ENCODE peak calls at places on chromosomes 2 and 18, in six cellular contexts. Q is mesenchymal stem cell, O is IMR-90, N is neuronal stem cell, J is trophoblast cell, G is H1. C is an unnamed sample.

GRCh38 chr18:28045176-28045810 is 131.6 kb downstream of the CDH2 start:
- DNase-seq in J (no peak), N (no peak), G (no peak), O (peak), Q (peak), C (no peak)

GRCh38 chr2:112869258-112869842 is 32.8 kb upstream of the IL1B start:
- DNase-seq in O (peak), Q (peak), G (no peak), N (no peak), J (no peak), C (no peak)

GRCh38 chr2:103219398-103219797 is 457.6 kb downstream of the TMEM182 start:
- DNase-seq in N (no peak), O (no peak), J (no peak), Q (no peak), G (no peak), C (no peak)

GRCh38 chr18:74766233-74766632 is 168.6 kb downstream of the ZNF407 start:
- DNase-seq in Q (no peak), G (no peak), O (no peak), J (no peak), N (no peak), C (no peak)

GRCh38 chr18:70368903-70369302 is 80.1 kb downstream of the SOCS6 start:
- DNase-seq in J (no peak), G (no peak), N (no peak), O (no peak), Q (no peak), C (no peak)

GRCh38 chr2:121710470-121711170 is 26.1 kb downstream of the NIFK start:
- DNase-seq in N (no peak), O (no peak), G (no peak), J (no peak), Q (no peak), C (no peak)

GRCh38 chr2:233480490-233481202 is 85.9 kb downstream of the USP40 start:
- DNase-seq in G (no peak), J (no peak), N (no peak), O (no peak), Q (no peak), C (no peak)

GRCh38 chr2:159009940-159010339 is 41.5 kb downstream of the TANC1 start:
- DNase-seq in Q (no peak), N (no peak), G (no peak), O (peak), J (no peak), C (no peak)

GRCh38 chr2:98376996-98377395 is 30.7 kb downstream of the CNGA3 start:
- DNase-seq in G (no peak), Q (no peak), J (no peak), O (no peak), N (no peak), C (no peak)

GRCh38 chr18:59269563-59270214 is 3.6 kb downstream of the RAX start:
- DNase-seq in O (no peak), G (no peak), N (no peak), Q (no peak), J (no peak), C (no peak)

GRCh38 chr2:10688921-10689807 is 611 bp downstream of the NOL10 start:
- DNase-seq in G (no peak), J (no peak), O (no peak), Q (no peak), N (peak), C (no peak)

GRCh38 chr18:9132628-9133027 is 4.0 kb upstream of the ANKRD12 start:
- DNase-seq in N (no peak), G (no peak), Q (no peak), O (no peak), J (no peak), C (no peak)

GRCh38 chr2:66574701-66575624 is 140.0 kb downstream of the MEIS1 start:
- DNase-seq in O (peak), J (peak), G (no peak), N (peak), Q (peak), C (peak)

GRCh38 chr18:26440644-26441043 is 107.7 kb downstream of the KCTD1 start:
- DNase-seq in J (no peak), G (no peak), Q (no peak), O (no peak), N (no peak), C (no peak)

GRCh38 chr2:1162768-1163584 is 212.3 kb downstream of the SNTG2 start:
- DNase-seq in Q (no peak), J (no peak), O (no peak), N (no peak), G (no peak), C (no peak)

GRCh38 chr2:3611136-3611535 is 16.2 kb downstream of the COLEC11 start:
- DNase-seq in Q (no peak), J (no peak), O (no peak), G (no peak), N (no peak), C (no peak)

GRCh38 chr2:216292886-216293291 is 79.4 kb downstream of the MARCHF4 start:
- DNase-seq in G (no peak), J (no peak), Q (no peak), N (no peak), O (no peak), C (no peak)

GRCh38 chr2:178761759-178762371 is 45.4 kb downstream of the TTN start:
- DNase-seq in J (peak), G (peak), O (peak), Q (peak), N (peak), C (no peak)

GRCh38 chr2:170025223-170025622 is 152.7 kb upstream of the MYO3B start:
- DNase-seq in J (no peak), Q (no peak), N (no peak), O (no peak), G (no peak), C (no peak)

GRCh38 chr2:154707994-154708393 is 9.5 kb downstream of the KCNJ3 start:
- DNase-seq in G (no peak), N (no peak), O (no peak), Q (no peak), J (no peak), C (no peak)

GRCh38 chr18:4260107-4260506 is 195.0 kb downstream of the DLGAP1 start:
- DNase-seq in G (no peak), N (no peak), O (no peak), Q (no peak), J (no peak), C (no peak)

GRCh38 chr2:113888641-113889470 is 1.0 kb upstream of the ACTR3 start:
- DNase-seq in N (no peak), O (no peak), G (no peak), Q (no peak), J (no peak), C (no peak)

GRCh38 chr2:214242797-214243196 is 168.1 kb upstream of the VWC2L start:
- DNase-seq in O (peak), N (no peak), J (no peak), Q (no peak), G (no peak), C (no peak)

GRCh38 chr2:217826505-217826904 is 176.3 kb downstream of the TNS1 start:
- DNase-seq in J (no peak), G (no peak), Q (no peak), O (no peak), N (no peak), C (no peak)

GRCh38 chr2:235026649-235027557 is 75.1 kb downstream of the SH3BP4 start:
- DNase-seq in Q (no peak), N (no peak), J (no peak), O (peak), G (no peak), C (no peak)

DNA sequence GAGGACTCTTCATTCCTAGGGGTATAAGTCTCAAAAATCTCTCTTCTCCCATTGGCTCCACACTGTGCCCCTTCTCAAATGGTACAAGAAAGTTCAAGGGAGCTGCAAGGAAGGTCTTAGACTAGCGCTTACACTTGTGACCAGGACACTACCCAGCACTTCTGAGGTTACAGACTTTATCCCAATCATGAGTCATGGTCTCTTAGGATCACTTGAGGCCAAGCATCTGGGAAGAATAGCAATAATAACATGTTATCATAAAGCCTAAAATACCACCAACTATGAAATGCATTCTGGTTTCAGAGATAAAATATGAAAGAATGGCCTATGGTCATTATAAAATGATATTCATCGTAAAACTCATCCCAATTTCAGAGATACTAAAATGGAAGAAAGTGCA is 309.9 kb upstream of the PKDCC start:
- DNase-seq in N (no peak), J (no peak), O (no peak), G (no peak), Q (no peak), C (no peak)
- H3K14ac ChIP-seq in N (no peak), J (no peak), O (no peak), G (no peak), Q (no peak), C (no peak)

DNA sequence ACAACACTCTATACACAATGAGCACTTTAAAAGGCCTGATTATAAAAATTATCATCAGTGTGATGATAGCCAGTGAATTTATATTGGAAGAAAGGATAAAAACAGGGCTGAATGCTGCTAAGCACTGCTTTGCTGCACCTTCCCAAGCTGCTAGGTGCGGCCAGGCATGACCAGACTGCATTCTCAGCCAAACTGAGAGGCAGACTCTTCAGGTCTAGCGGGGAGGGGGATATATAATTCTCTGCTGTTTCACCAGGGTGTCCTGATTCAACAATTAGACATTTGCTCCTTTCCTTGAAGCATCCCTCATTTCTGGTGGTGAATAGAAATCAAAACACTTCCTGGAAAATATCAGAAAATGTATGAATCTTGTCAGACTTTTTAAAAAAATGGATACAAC is 160.8 kb downstream of the DTNA start:
- DNase-seq in Q (no peak), N (no peak), J (no peak), O (no peak), G (no peak), C (no peak)
- H3K14ac ChIP-seq in Q (no peak), N (no peak), J (no peak), O (no peak), G (no peak), C (no peak)

GRCh38 chr2:41923156-41923786 is 124.5 kb upstream of the PKDCC start:
- DNase-seq in O (no peak), G (no peak), N (no peak), J (no peak), Q (no peak), C (no peak)
- H3K14ac ChIP-seq in O (no peak), G (no peak), N (no peak), J (peak), Q (no peak), C (no peak)

GRCh38 chr18:14943486-14943885 is 195.5 kb downstream of the ANKRD30B start:
- DNase-seq in O (no peak), N (no peak), Q (no peak), G (no peak), J (no peak), C (no peak)
- H3K14ac ChIP-seq in O (no peak), N (no peak), Q (no peak), G (no peak), J (no peak), C (no peak)

GRCh38 chr2:219562049-219563020 is 9.0 kb downstream of the OBSL1 start:
- DNase-seq in N (no peak), G (no peak), Q (no peak), J (no peak), O (no peak), C (peak)
- H3K14ac ChIP-seq in N (no peak), G (no peak), Q (no peak), J (no peak), O (no peak), C (no peak)